ENCODE peak calls at places on chromosomes 16 and 17, in ten cellular contexts. One of them, this sample, is unnamed.
A peak's percentile ranks its signal among the peaks of the same experiment; 100 is the strongest.

GRCh38 chr17:5781236-5781927 is 197.1 kb upstream of the NLRP1 start:
- DNase-seq in heart right ventricle: no peak
- DNase-seq in effector CD4-positive, alpha-beta T cell: no peak
- DNase-seq in ACHN: no peak
- DNase-seq in hepatic stellate cell: no peak
- DNase-seq in breast epithelium: no peak
- DNase-seq in NCI-H187 treated with DMSO at 0.1 percent for 48 hours: no peak
- DNase-seq in adrenal gland: no peak
- DNase-seq in activated naive CD4-positive, alpha-beta T cell treated with anti-CD3 and anti-CD28 coated beads, Interleukin-2, amount 10 ng/mL, durations not matched to agents 7 days and 5 days: no peak
- DNase-seq in lower leg skin: no peak
- DNase-seq in this sample: no peak

GRCh38 chr17:61413654-61414133 is 14.1 kb downstream of the TBX2 start:
- DNase-seq in lower leg skin: no peak
- DNase-seq in hepatic stellate cell: no peak
- DNase-seq in NCI-H187 treated with DMSO at 0.1 percent for 48 hours: no peak
- DNase-seq in breast epithelium: no peak
- DNase-seq in ACHN: no peak
- DNase-seq in effector CD4-positive, alpha-beta T cell: no peak
- DNase-seq in activated naive CD4-positive, alpha-beta T cell treated with anti-CD3 and anti-CD28 coated beads, Interleukin-2, amount 10 ng/mL, durations not matched to agents 7 days and 5 days: no peak
- DNase-seq in heart right ventricle: no peak
- DNase-seq in adrenal gland: peak; percentile 19
- DNase-seq in this sample: no peak

GRCh38 chr17:57636274-57636673 is 108.8 kb downstream of the CCDC182 start:
- DNase-seq in NCI-H187 treated with DMSO at 0.1 percent for 48 hours: no peak
- DNase-seq in breast epithelium: no peak
- DNase-seq in hepatic stellate cell: no peak
- DNase-seq in activated naive CD4-positive, alpha-beta T cell treated with anti-CD3 and anti-CD28 coated beads, Interleukin-2, amount 10 ng/mL, durations not matched to agents 7 days and 5 days: no peak
- DNase-seq in effector CD4-positive, alpha-beta T cell: no peak
- DNase-seq in heart right ventricle: no peak
- DNase-seq in lower leg skin: no peak
- DNase-seq in ACHN: no peak
- DNase-seq in adrenal gland: no peak
- DNase-seq in this sample: no peak

GRCh38 chr17:77407321-77408277 is 266.8 kb downstream of the SEC14L1 start:
- DNase-seq in effector CD4-positive, alpha-beta T cell: no peak
- DNase-seq in heart right ventricle: no peak
- DNase-seq in breast epithelium: no peak
- DNase-seq in lower leg skin: no peak
- DNase-seq in hepatic stellate cell: no peak
- DNase-seq in NCI-H187 treated with DMSO at 0.1 percent for 48 hours: no peak
- DNase-seq in adrenal gland: no peak
- DNase-seq in activated naive CD4-positive, alpha-beta T cell treated with anti-CD3 and anti-CD28 coated beads, Interleukin-2, amount 10 ng/mL, durations not matched to agents 7 days and 5 days: no peak
- DNase-seq in ACHN: no peak
- DNase-seq in this sample: no peak

GRCh38 chr17:36939059-36939943 is 2.0 kb downstream of the LHX1 start:
- DNase-seq in activated naive CD4-positive, alpha-beta T cell treated with anti-CD3 and anti-CD28 coated beads, Interleukin-2, amount 10 ng/mL, durations not matched to agents 7 days and 5 days: no peak
- DNase-seq in effector CD4-positive, alpha-beta T cell: no peak
- DNase-seq in hepatic stellate cell: no peak
- DNase-seq in heart right ventricle: no peak
- DNase-seq in NCI-H187 treated with DMSO at 0.1 percent for 48 hours: no peak
- DNase-seq in lower leg skin: no peak
- DNase-seq in adrenal gland: no peak
- DNase-seq in ACHN: no peak
- DNase-seq in breast epithelium: no peak
- DNase-seq in this sample: no peak

GRCh38 chr17:41418116-41418860 is 6.1 kb downstream of the KRT37 start:
- DNase-seq in adrenal gland: no peak
- DNase-seq in ACHN: no peak
- DNase-seq in NCI-H187 treated with DMSO at 0.1 percent for 48 hours: no peak
- DNase-seq in hepatic stellate cell: no peak
- DNase-seq in activated naive CD4-positive, alpha-beta T cell treated with anti-CD3 and anti-CD28 coated beads, Interleukin-2, amount 10 ng/mL, durations not matched to agents 7 days and 5 days: no peak
- DNase-seq in effector CD4-positive, alpha-beta T cell: no peak
- DNase-seq in heart right ventricle: no peak
- DNase-seq in lower leg skin: no peak
- DNase-seq in breast epithelium: peak; percentile 39
- DNase-seq in this sample: peak; percentile 52

GRCh38 chr17:57811633-57812280 is 38.1 kb downstream of the MRPS23 start:
- DNase-seq in breast epithelium: no peak
- DNase-seq in lower leg skin: no peak
- DNase-seq in effector CD4-positive, alpha-beta T cell: no peak
- DNase-seq in hepatic stellate cell: no peak
- DNase-seq in activated naive CD4-positive, alpha-beta T cell treated with anti-CD3 and anti-CD28 coated beads, Interleukin-2, amount 10 ng/mL, durations not matched to agents 7 days and 5 days: no peak
- DNase-seq in adrenal gland: no peak
- DNase-seq in NCI-H187 treated with DMSO at 0.1 percent for 48 hours: peak; percentile 73
- DNase-seq in heart right ventricle: no peak
- DNase-seq in ACHN: no peak
- DNase-seq in this sample: peak; percentile 10

GRCh38 chr16:22763655-22764054 is 50.3 kb upstream of the HS3ST2 start:
- DNase-seq in NCI-H187 treated with DMSO at 0.1 percent for 48 hours: no peak
- DNase-seq in hepatic stellate cell: no peak
- DNase-seq in effector CD4-positive, alpha-beta T cell: no peak
- DNase-seq in heart right ventricle: no peak
- DNase-seq in breast epithelium: no peak
- DNase-seq in ACHN: no peak
- DNase-seq in activated naive CD4-positive, alpha-beta T cell treated with anti-CD3 and anti-CD28 coated beads, Interleukin-2, amount 10 ng/mL, durations not matched to agents 7 days and 5 days: no peak
- DNase-seq in adrenal gland: no peak
- DNase-seq in lower leg skin: no peak
- DNase-seq in this sample: no peak

GRCh38 chr16:89136931-89137330 is 34.6 kb upstream of the CDH15 start:
- DNase-seq in hepatic stellate cell: no peak
- DNase-seq in heart right ventricle: no peak
- DNase-seq in activated naive CD4-positive, alpha-beta T cell treated with anti-CD3 and anti-CD28 coated beads, Interleukin-2, amount 10 ng/mL, durations not matched to agents 7 days and 5 days: no peak
- DNase-seq in breast epithelium: no peak
- DNase-seq in NCI-H187 treated with DMSO at 0.1 percent for 48 hours: no peak
- DNase-seq in ACHN: no peak
- DNase-seq in effector CD4-positive, alpha-beta T cell: no peak
- DNase-seq in adrenal gland: no peak
- DNase-seq in lower leg skin: no peak
- DNase-seq in this sample: no peak

GRCh38 chr17:66309793-66310192 is 7.4 kb downstream of the PRKCA start:
- DNase-seq in breast epithelium: no peak
- DNase-seq in effector CD4-positive, alpha-beta T cell: no peak
- DNase-seq in hepatic stellate cell: no peak
- DNase-seq in activated naive CD4-positive, alpha-beta T cell treated with anti-CD3 and anti-CD28 coated beads, Interleukin-2, amount 10 ng/mL, durations not matched to agents 7 days and 5 days: no peak
- DNase-seq in heart right ventricle: no peak
- DNase-seq in NCI-H187 treated with DMSO at 0.1 percent for 48 hours: no peak
- DNase-seq in adrenal gland: no peak
- DNase-seq in ACHN: no peak
- DNase-seq in lower leg skin: no peak
- DNase-seq in this sample: no peak

GRCh38 chr17:78409191-78409621 is 30.8 kb downstream of the PGS1 start:
- DNase-seq in adrenal gland: no peak
- DNase-seq in hepatic stellate cell: no peak
- DNase-seq in lower leg skin: no peak
- DNase-seq in effector CD4-positive, alpha-beta T cell: no peak
- DNase-seq in breast epithelium: no peak
- DNase-seq in NCI-H187 treated with DMSO at 0.1 percent for 48 hours: peak; percentile 53
- DNase-seq in activated naive CD4-positive, alpha-beta T cell treated with anti-CD3 and anti-CD28 coated beads, Interleukin-2, amount 10 ng/mL, durations not matched to agents 7 days and 5 days: no peak
- DNase-seq in heart right ventricle: no peak
- DNase-seq in ACHN: no peak
- DNase-seq in this sample: peak; percentile 45

GRCh38 chr17:37465058-37465616 is 24.6 kb upstream of the DUSP14 start:
- DNase-seq in hepatic stellate cell: peak; percentile 69
- DNase-seq in activated naive CD4-positive, alpha-beta T cell treated with anti-CD3 and anti-CD28 coated beads, Interleukin-2, amount 10 ng/mL, durations not matched to agents 7 days and 5 days: no peak
- DNase-seq in effector CD4-positive, alpha-beta T cell: no peak
- DNase-seq in lower leg skin: no peak
- DNase-seq in ACHN: no peak
- DNase-seq in breast epithelium: no peak
- DNase-seq in heart right ventricle: no peak
- DNase-seq in NCI-H187 treated with DMSO at 0.1 percent for 48 hours: no peak
- DNase-seq in adrenal gland: no peak
- DNase-seq in this sample: peak; percentile 57

GRCh38 chr16:4261557-4262172 is 11.2 kb downstream of the TFAP4 start:
- DNase-seq in lower leg skin: no peak
- DNase-seq in NCI-H187 treated with DMSO at 0.1 percent for 48 hours: no peak
- DNase-seq in activated naive CD4-positive, alpha-beta T cell treated with anti-CD3 and anti-CD28 coated beads, Interleukin-2, amount 10 ng/mL, durations not matched to agents 7 days and 5 days: peak; percentile 48
- DNase-seq in ACHN: peak; percentile 28
- DNase-seq in effector CD4-positive, alpha-beta T cell: no peak
- DNase-seq in adrenal gland: peak; percentile 56
- DNase-seq in hepatic stellate cell: peak; percentile 37
- DNase-seq in heart right ventricle: peak; percentile 45
- DNase-seq in breast epithelium: no peak
- DNase-seq in this sample: peak; percentile 19

GRCh38 chr17:73552300-73553088 is 91.8 kb downstream of the SDK2 start:
- DNase-seq in heart right ventricle: no peak
- DNase-seq in ACHN: no peak
- DNase-seq in lower leg skin: no peak
- DNase-seq in breast epithelium: no peak
- DNase-seq in effector CD4-positive, alpha-beta T cell: no peak
- DNase-seq in activated naive CD4-positive, alpha-beta T cell treated with anti-CD3 and anti-CD28 coated beads, Interleukin-2, amount 10 ng/mL, durations not matched to agents 7 days and 5 days: no peak
- DNase-seq in NCI-H187 treated with DMSO at 0.1 percent for 48 hours: peak; percentile 14
- DNase-seq in adrenal gland: no peak
- DNase-seq in hepatic stellate cell: no peak
- DNase-seq in this sample: no peak

GRCh38 chr16:57984443-57985203 is 13.7 kb upstream of the CNGB1 start:
- DNase-seq in NCI-H187 treated with DMSO at 0.1 percent for 48 hours: no peak
- DNase-seq in lower leg skin: peak; percentile 65
- DNase-seq in activated naive CD4-positive, alpha-beta T cell treated with anti-CD3 and anti-CD28 coated beads, Interleukin-2, amount 10 ng/mL, durations not matched to agents 7 days and 5 days: peak; percentile 95
- DNase-seq in breast epithelium: peak; percentile 75
- DNase-seq in heart right ventricle: peak; percentile 87
- DNase-seq in effector CD4-positive, alpha-beta T cell: peak; percentile 89
- DNase-seq in adrenal gland: peak; percentile 90
- DNase-seq in ACHN: peak; percentile 34
- DNase-seq in hepatic stellate cell: peak; percentile 58
- DNase-seq in this sample: no peak

GRCh38 chr17:78674595-78675315 is 97.6 kb upstream of the DNAH17 start:
- DNase-seq in NCI-H187 treated with DMSO at 0.1 percent for 48 hours: no peak
- DNase-seq in heart right ventricle: no peak
- DNase-seq in breast epithelium: no peak
- DNase-seq in adrenal gland: no peak
- DNase-seq in lower leg skin: no peak
- DNase-seq in activated naive CD4-positive, alpha-beta T cell treated with anti-CD3 and anti-CD28 coated beads, Interleukin-2, amount 10 ng/mL, durations not matched to agents 7 days and 5 days: no peak
- DNase-seq in effector CD4-positive, alpha-beta T cell: no peak
- DNase-seq in ACHN: no peak
- DNase-seq in hepatic stellate cell: no peak
- DNase-seq in this sample: no peak

GRCh38 chr17:17064322-17064721 is 22.1 kb downstream of the MPRIP start:
- DNase-seq in breast epithelium: no peak
- DNase-seq in lower leg skin: no peak
- DNase-seq in effector CD4-positive, alpha-beta T cell: no peak
- DNase-seq in ACHN: no peak
- DNase-seq in adrenal gland: no peak
- DNase-seq in hepatic stellate cell: no peak
- DNase-seq in NCI-H187 treated with DMSO at 0.1 percent for 48 hours: no peak
- DNase-seq in activated naive CD4-positive, alpha-beta T cell treated with anti-CD3 and anti-CD28 coated beads, Interleukin-2, amount 10 ng/mL, durations not matched to agents 7 days and 5 days: no peak
- DNase-seq in heart right ventricle: no peak
- DNase-seq in this sample: no peak

GRCh38 chr17:58991718-58992331 is 114.9 kb downstream of the TRIM37 start:
- DNase-seq in activated naive CD4-positive, alpha-beta T cell treated with anti-CD3 and anti-CD28 coated beads, Interleukin-2, amount 10 ng/mL, durations not matched to agents 7 days and 5 days: no peak
- DNase-seq in heart right ventricle: no peak
- DNase-seq in NCI-H187 treated with DMSO at 0.1 percent for 48 hours: no peak
- DNase-seq in ACHN: peak; percentile 96
- DNase-seq in lower leg skin: no peak
- DNase-seq in hepatic stellate cell: peak; percentile 16
- DNase-seq in effector CD4-positive, alpha-beta T cell: no peak
- DNase-seq in breast epithelium: no peak
- DNase-seq in adrenal gland: no peak
- DNase-seq in this sample: peak; percentile 14

GRCh38 chr16:12228607-12229499 is 252.3 kb downstream of the SNX29 start:
- DNase-seq in lower leg skin: peak; percentile 21
- DNase-seq in heart right ventricle: peak; percentile 39
- DNase-seq in ACHN: peak; percentile 67
- DNase-seq in adrenal gland: peak; percentile 35
- DNase-seq in NCI-H187 treated with DMSO at 0.1 percent for 48 hours: no peak
- DNase-seq in hepatic stellate cell: peak; percentile 54
- DNase-seq in effector CD4-positive, alpha-beta T cell: no peak
- DNase-seq in breast epithelium: peak; percentile 18
- DNase-seq in activated naive CD4-positive, alpha-beta T cell treated with anti-CD3 and anti-CD28 coated beads, Interleukin-2, amount 10 ng/mL, durations not matched to agents 7 days and 5 days: peak; percentile 43
- DNase-seq in this sample: peak; percentile 61

GRCh38 chr16:12349950-12350842 is 373.7 kb downstream of the SNX29 start:
- DNase-seq in NCI-H187 treated with DMSO at 0.1 percent for 48 hours: no peak
- DNase-seq in breast epithelium: no peak
- DNase-seq in ACHN: no peak
- DNase-seq in lower leg skin: no peak
- DNase-seq in activated naive CD4-positive, alpha-beta T cell treated with anti-CD3 and anti-CD28 coated beads, Interleukin-2, amount 10 ng/mL, durations not matched to agents 7 days and 5 days: no peak
- DNase-seq in effector CD4-positive, alpha-beta T cell: no peak
- DNase-seq in heart right ventricle: no peak
- DNase-seq in hepatic stellate cell: no peak
- DNase-seq in adrenal gland: no peak
- DNase-seq in this sample: no peak

GRCh38 chr17:8190506-8190905 is 526 bp upstream of the BORCS6 start:
- DNase-seq in adrenal gland: no peak
- DNase-seq in activated naive CD4-positive, alpha-beta T cell treated with anti-CD3 and anti-CD28 coated beads, Interleukin-2, amount 10 ng/mL, durations not matched to agents 7 days and 5 days: no peak
- DNase-seq in lower leg skin: no peak
- DNase-seq in hepatic stellate cell: no peak
- DNase-seq in NCI-H187 treated with DMSO at 0.1 percent for 48 hours: no peak
- DNase-seq in effector CD4-positive, alpha-beta T cell: no peak
- DNase-seq in ACHN: no peak
- DNase-seq in heart right ventricle: no peak
- DNase-seq in breast epithelium: no peak
- DNase-seq in this sample: no peak

GRCh38 chr17:39609416-39610025 is 1.8 kb upstream of the NEUROD2 start:
- DNase-seq in effector CD4-positive, alpha-beta T cell: no peak
- DNase-seq in ACHN: no peak
- DNase-seq in hepatic stellate cell: no peak
- DNase-seq in lower leg skin: no peak
- DNase-seq in adrenal gland: no peak
- DNase-seq in NCI-H187 treated with DMSO at 0.1 percent for 48 hours: no peak
- DNase-seq in activated naive CD4-positive, alpha-beta T cell treated with anti-CD3 and anti-CD28 coated beads, Interleukin-2, amount 10 ng/mL, durations not matched to agents 7 days and 5 days: no peak
- DNase-seq in heart right ventricle: no peak
- DNase-seq in breast epithelium: no peak
- DNase-seq in this sample: no peak

GRCh38 chr17:78272181-78272913 is 40.9 kb downstream of the TMEM235 start:
- DNase-seq in ACHN: no peak
- DNase-seq in heart right ventricle: no peak
- DNase-seq in NCI-H187 treated with DMSO at 0.1 percent for 48 hours: no peak
- DNase-seq in effector CD4-positive, alpha-beta T cell: peak; percentile 63
- DNase-seq in lower leg skin: peak; percentile 80
- DNase-seq in adrenal gland: peak; percentile 58
- DNase-seq in breast epithelium: peak; percentile 90
- DNase-seq in activated naive CD4-positive, alpha-beta T cell treated with anti-CD3 and anti-CD28 coated beads, Interleukin-2, amount 10 ng/mL, durations not matched to agents 7 days and 5 days: peak; percentile 78
- DNase-seq in hepatic stellate cell: no peak
- DNase-seq in this sample: peak; percentile 47

GRCh38 chr17:82050152-82050760 is 1.4 kb downstream of the RFNG start:
- DNase-seq in adrenal gland: no peak
- DNase-seq in effector CD4-positive, alpha-beta T cell: peak; percentile 1
- DNase-seq in breast epithelium: no peak
- DNase-seq in hepatic stellate cell: no peak
- DNase-seq in NCI-H187 treated with DMSO at 0.1 percent for 48 hours: no peak
- DNase-seq in activated naive CD4-positive, alpha-beta T cell treated with anti-CD3 and anti-CD28 coated beads, Interleukin-2, amount 10 ng/mL, durations not matched to agents 7 days and 5 days: no peak
- DNase-seq in ACHN: no peak
- DNase-seq in lower leg skin: no peak
- DNase-seq in heart right ventricle: peak; percentile 7
- DNase-seq in this sample: no peak

GRCh38 chr17:688100-688989 is 26.3 kb downstream of the VPS53 start:
- DNase-seq in NCI-H187 treated with DMSO at 0.1 percent for 48 hours: no peak
- DNase-seq in effector CD4-positive, alpha-beta T cell: no peak
- DNase-seq in heart right ventricle: no peak
- DNase-seq in lower leg skin: no peak
- DNase-seq in activated naive CD4-positive, alpha-beta T cell treated with anti-CD3 and anti-CD28 coated beads, Interleukin-2, amount 10 ng/mL, durations not matched to agents 7 days and 5 days: peak; percentile 36
- DNase-seq in adrenal gland: no peak
- DNase-seq in hepatic stellate cell: no peak
- DNase-seq in ACHN: peak; percentile 36
- DNase-seq in breast epithelium: no peak
- DNase-seq in this sample: no peak

GRCh38 chr17:15341385-15341849 is at the start of gene TEKT3:
- DNase-seq in hepatic stellate cell: peak; percentile 42
- DNase-seq in NCI-H187 treated with DMSO at 0.1 percent for 48 hours: no peak
- DNase-seq in ACHN: peak; percentile 68
- DNase-seq in lower leg skin: peak; percentile 78
- DNase-seq in effector CD4-positive, alpha-beta T cell: no peak
- DNase-seq in activated naive CD4-positive, alpha-beta T cell treated with anti-CD3 and anti-CD28 coated beads, Interleukin-2, amount 10 ng/mL, durations not matched to agents 7 days and 5 days: no peak
- DNase-seq in heart right ventricle: peak; percentile 88
- DNase-seq in breast epithelium: peak; percentile 83
- DNase-seq in adrenal gland: peak; percentile 77
- DNase-seq in this sample: no peak

GRCh38 chr17:562174-562573 is 152.5 kb downstream of the VPS53 start:
- DNase-seq in effector CD4-positive, alpha-beta T cell: no peak
- DNase-seq in heart right ventricle: no peak
- DNase-seq in breast epithelium: no peak
- DNase-seq in ACHN: no peak
- DNase-seq in hepatic stellate cell: no peak
- DNase-seq in NCI-H187 treated with DMSO at 0.1 percent for 48 hours: no peak
- DNase-seq in activated naive CD4-positive, alpha-beta T cell treated with anti-CD3 and anti-CD28 coated beads, Interleukin-2, amount 10 ng/mL, durations not matched to agents 7 days and 5 days: no peak
- DNase-seq in adrenal gland: peak; percentile 33
- DNase-seq in lower leg skin: no peak
- DNase-seq in this sample: no peak

GRCh38 chr16:27240948-27241531 is 27.5 kb downstream of the NSMCE1 start:
- DNase-seq in heart right ventricle: no peak
- DNase-seq in lower leg skin: no peak
- DNase-seq in breast epithelium: no peak
- DNase-seq in hepatic stellate cell: peak; percentile 75
- DNase-seq in effector CD4-positive, alpha-beta T cell: no peak
- DNase-seq in NCI-H187 treated with DMSO at 0.1 percent for 48 hours: no peak
- DNase-seq in ACHN: peak; percentile 48
- DNase-seq in activated naive CD4-positive, alpha-beta T cell treated with anti-CD3 and anti-CD28 coated beads, Interleukin-2, amount 10 ng/mL, durations not matched to agents 7 days and 5 days: peak; percentile 16
- DNase-seq in adrenal gland: no peak
- DNase-seq in this sample: peak; percentile 27

This sample was measured in PC-3.